ENCODE peak calls at places on chromosome 3, in four cellular contexts. G is MM.1S, L is DND-41, O is OCI-LY7. K is an unnamed sample.

GRCh38 chr3:31410411-31410810 is 122.3 kb upstream of the STT3B start:
- DNase-seq in G (no peak), O (no peak), L (no peak), K (no peak)

GRCh38 chr3:15154326-15154725 is 51.7 kb upstream of the CAPN7 start:
- DNase-seq in L (no peak), O (no peak), G (no peak), K (no peak)

GRCh38 chr3:24683511-24684384 is 189.1 kb upstream of the THRB start:
- DNase-seq in L (no peak), O (no peak), G (no peak), K (peak; percentile 82)

GRCh38 chr3:41141431-41142164 is 57.7 kb upstream of the CTNNB1 start:
- DNase-seq in G (no peak), L (no peak), O (no peak), K (no peak)

GRCh38 chr3:56751056-56751455 is 50.7 kb downstream of the ARHGEF3 start:
- DNase-seq in L (no peak), O (no peak), G (no peak), K (no peak)

GRCh38 chr3:109122690-109123089 is 4.8 kb upstream of the MORC1 start:
- DNase-seq in L (no peak), O (no peak), G (no peak), K (no peak)

GRCh38 chr3:171833775-171834460 is 9.2 kb upstream of the TMEM212 start:
- DNase-seq in L (no peak), G (peak; percentile 62), O (peak; percentile 15), K (no peak)

GRCh38 chr3:16888785-16889607 is 4.2 kb downstream of the PLCL2 start:
- DNase-seq in O (peak; percentile 80), L (peak; percentile 78), G (peak; percentile 76), K (no peak)

GRCh38 chr3:10395671-10396070 is 74.8 kb upstream of the SEC13 start:
- DNase-seq in O (peak; percentile 88), G (peak; percentile 94), L (peak; percentile 15), K (no peak)

GRCh38 chr3:61663728-61664492 is 102.5 kb downstream of the PTPRG start:
- DNase-seq in O (no peak), G (no peak), L (peak; percentile 10), K (peak; percentile 43)

GRCh38 chr3:196726788-196727675 is 12.6 kb upstream of the PAK2 start:
- DNase-seq in L (no peak), O (no peak), G (no peak), K (peak; percentile 38)

GRCh38 chr3:151550025-151550618 is 89.3 kb upstream of the IGSF10 start:
- DNase-seq in O (no peak), G (no peak), L (no peak), K (no peak)

GRCh38 chr3:49609815-49610214 is 55.5 kb downstream of the BSN start:
- DNase-seq in L (no peak), G (no peak), O (no peak), K (no peak)

GRCh38 chr3:147406255-147407023 is at the start of gene ZIC4:
- DNase-seq in G (no peak), L (no peak), O (no peak), K (no peak)

GRCh38 chr3:46695962-46696922 is 2.8 kb upstream of the ALS2CL start:
- DNase-seq in L (peak; percentile 31), O (no peak), G (no peak), K (peak; percentile 54)

GRCh38 chr3:90010341-90010740 is 902.9 kb downstream of the EPHA3 start:
- DNase-seq in O (no peak), G (no peak), L (no peak), K (no peak)

GRCh38 chr3:16147226-16147625 is 27.3 kb upstream of the GALNT15 start:
- DNase-seq in G (peak; percentile 30), L (peak; percentile 5), O (no peak), K (no peak)

GRCh38 chr3:66393486-66394260 is 107.1 kb downstream of the LRIG1 start:
- DNase-seq in G (no peak), O (peak; percentile 28), L (peak; percentile 77), K (no peak)

GRCh38 chr3:169686278-169686677 is 22.8 kb upstream of the MECOM start:
- DNase-seq in G (no peak), L (no peak), O (no peak), K (no peak)
- H3K9me3 ChIP-seq in G (no peaks in the 10 kb centered on the region), L (no peaks in the 10 kb centered on the region), O (no peaks in the 10 kb centered on the region), K (no peaks in the 10 kb centered on the region)

GRCh38 chr3:135581806-135582205 is 383.7 kb upstream of the PPP2R3A start:
- DNase-seq in G (no peak), L (no peak), O (no peak), K (no peak)

DNA sequence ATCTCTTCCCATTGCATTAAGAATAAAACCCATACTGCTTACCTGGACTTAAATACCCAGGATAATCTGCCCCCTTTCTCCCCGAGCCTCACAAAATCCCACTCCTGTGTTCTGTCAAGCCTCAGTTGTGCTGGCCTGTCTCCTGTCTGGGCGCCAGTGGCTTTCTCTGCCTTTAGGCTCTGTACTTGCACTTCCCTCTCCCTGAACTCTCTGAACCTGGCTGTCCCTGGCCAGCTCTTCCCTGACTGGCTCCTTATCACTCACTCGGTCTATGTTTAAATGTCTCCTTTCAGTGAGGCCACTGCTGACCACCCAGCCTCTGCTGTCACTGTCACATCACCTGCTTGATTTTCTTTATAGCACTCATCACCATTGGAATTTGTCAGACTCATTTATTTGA is 382.7 kb upstream of the PPP2R3A start:
- DNase-seq in L (no peak), O (no peak), G (no peak), K (no peak)
- H3K79me2 ChIP-seq in L (no peaks in the 10 kb centered on the region), O (no peaks in the 10 kb centered on the region), G (no peaks in the 10 kb centered on the region), K (no peaks in the 10 kb centered on the region)

GRCh38 chr3:133914839-133915600 is 19.3 kb upstream of the RAB6B start:
- DNase-seq in O (no peak), G (no peak), L (no peak), K (no peak)

GRCh38 chr3:133905376-133905775 is 9.7 kb upstream of the RAB6B start:
- DNase-seq in L (no peak), G (no peak), O (no peak), K (no peak)

GRCh38 chr3:133915685-133916639 is 20.3 kb upstream of the RAB6B start:
- DNase-seq in L (no peak), O (no peak), G (no peak), K (peak; percentile 43)

GRCh38 chr3:133910422-133910821 is 14.7 kb upstream of the RAB6B start:
- DNase-seq in L (no peak), O (no peak), G (no peak), K (no peak)
- H3K27ac ChIP-seq in L (no peak overlapping the region), O (no peak overlapping the region), G (no peak overlapping the region), K (no peak overlapping the region)

GRCh38 chr3:82376883-82377282 is 615.4 kb upstream of the GBE1 start:
- DNase-seq in L (peak; percentile 6), G (no peak), O (peak; percentile 36), K (no peak)
- H3K9me3 ChIP-seq in L (peaks cover 29% of the 10 kb centered on the region), G (no peaks in the 10 kb centered on the region), O (peaks cover 10% of the 10 kb centered on the region), K (no peaks in the 10 kb centered on the region)

GRCh38 chr3:103089758-103090157 is 654.9 kb downstream of the ZPLD1 start:
- DNase-seq in L (no peak), O (no peak), G (no peak), K (no peak)

GRCh38 chr3:103082501-103082900 is 647.7 kb downstream of the ZPLD1 start:
- DNase-seq in G (no peak), O (no peak), L (no peak), K (no peak)

GRCh38 chr3:103085465-103085864 is 650.6 kb downstream of the ZPLD1 start:
- DNase-seq in L (no peak), G (peak; percentile 30), O (no peak), K (peak; percentile 43)

DNA sequence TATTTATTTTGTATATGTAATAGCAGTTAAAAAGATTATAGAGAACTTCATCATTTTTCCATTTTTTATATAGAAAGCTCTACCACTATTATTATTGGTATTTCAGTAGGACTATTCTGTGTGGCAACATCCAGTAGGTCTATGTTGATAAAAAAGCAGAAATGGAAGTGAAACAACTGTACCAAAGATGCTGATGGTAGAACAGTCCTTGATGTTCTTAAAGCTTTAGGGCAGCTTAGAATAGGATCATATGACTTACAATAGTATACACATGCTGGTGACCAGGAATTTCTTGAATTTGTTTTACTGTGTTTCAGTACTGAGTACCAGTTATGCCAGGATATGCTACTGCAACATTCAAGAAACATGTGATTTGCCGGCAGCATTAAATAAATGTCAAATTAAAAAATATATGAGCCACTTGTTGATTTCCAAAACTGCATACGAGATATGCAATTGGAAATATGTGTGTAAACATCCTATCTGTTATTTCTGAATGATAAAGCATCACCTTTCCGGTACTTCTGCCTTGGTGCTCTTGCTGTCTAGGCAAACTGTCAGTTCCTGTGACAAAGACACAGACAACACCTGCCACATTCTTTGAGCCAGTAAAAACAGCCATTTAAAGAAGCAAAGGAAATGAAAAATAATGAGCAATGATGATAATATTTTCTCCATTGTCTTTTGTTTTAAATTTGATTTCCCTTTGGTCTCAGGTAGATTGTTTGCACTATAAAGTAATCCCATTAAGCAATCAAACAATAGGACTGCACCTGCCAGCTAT is 649.2 kb downstream of the ZPLD1 start:
- DNase-seq in O (no peak), L (no peak), G (peak; percentile 64), K (no peak)
- H3K79me2 ChIP-seq in O (no peaks in the 10 kb centered on the region), L (no peaks in the 10 kb centered on the region), G (no peaks in the 10 kb centered on the region), K (no peaks in the 10 kb centered on the region)

GRCh38 chr3:39260318-39260717 is 19.5 kb downstream of the CX3CR1 start:
- DNase-seq in L (no peak), G (no peak), O (no peak), K (no peak)
- H3K27ac ChIP-seq in L (no peak overlapping the region), G (peak overlapping the region; percentile 30), O (no peak overlapping the region), K (no peak overlapping the region)

DNA sequence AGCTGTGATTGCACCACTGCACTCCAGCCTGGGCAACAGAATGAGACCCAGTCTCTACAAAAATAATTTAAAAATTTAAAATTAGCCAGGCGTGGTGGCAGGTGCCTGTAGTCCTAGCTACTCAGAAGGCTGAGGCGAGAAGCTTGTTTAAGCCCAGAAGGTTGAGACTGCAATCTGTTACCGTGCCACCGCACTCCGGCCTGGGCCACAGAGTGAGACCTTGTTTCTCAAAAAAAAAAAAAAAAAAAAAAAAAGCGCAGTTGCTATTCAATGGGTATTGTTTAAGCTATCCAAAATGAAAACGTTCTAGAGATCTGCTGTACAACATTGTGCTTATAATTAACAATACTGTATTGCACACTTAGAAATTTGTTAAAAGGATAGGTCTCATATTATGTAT is 24.0 kb downstream of the ZNF148 start:
- DNase-seq in O (no peak), G (no peak), L (no peak), K (no peak)
- H3K9me3 ChIP-seq in O (peaks cover 17% of the 10 kb centered on the region), G (no peaks in the 10 kb centered on the region), L (peaks cover 5% of the 10 kb centered on the region), K (no peaks in the 10 kb centered on the region)

K was measured in hepatocyte.